ENCODE peak calls at places on chromosomes 12 and 14, in four cellular contexts. G is T follicular helper cell; R is naive thymus-derived CD8-positive, alpha-beta T cell; U is T-helper 9 cell. W is an unnamed sample.

GRCh38 chr12:47785036-47785886 is 12.2 kb downstream of the SLC48A1 start:
- DNase-seq in G (no peak), R (no peak), U (no peak), W (no peak)

GRCh38 chr12:72570601-72571000 is 298.4 kb downstream of the TRHDE start:
- DNase-seq in G (no peak), R (no peak), U (no peak), W (peak)

GRCh38 chr12:39227218-39227617 is 215.7 kb downstream of the KIF21A start:
- DNase-seq in G (no peak), R (no peak), U (no peak), W (no peak)

GRCh38 chr12:56377310-56377988 is 14.8 kb upstream of the APOF start:
- DNase-seq in G (no peak), R (no peak), U (no peak), W (peak)

GRCh38 chr14:35925319-35925718 is 99.2 kb downstream of the BRMS1L start:
- DNase-seq in G (no peak), R (no peak), U (no peak), W (no peak)

GRCh38 chr14:60509438-60510253 is 700 bp downstream of the SIX6 start:
- DNase-seq in G (no peak), R (no peak), U (no peak), W (no peak)

GRCh38 chr12:12788675-12789368 is 3.4 kb downstream of the APOLD1 start:
- DNase-seq in G (peak), R (peak), U (peak), W (peak)

GRCh38 chr12:65685514-65685913 is 138.8 kb upstream of the HMGA2 start:
- DNase-seq in G (no peak), R (no peak), U (no peak), W (peak)

GRCh38 chr14:105601360-105602242 is 75.2 kb downstream of the TMEM121 start:
- DNase-seq in G (no peak), R (no peak), U (no peak), W (peak)

GRCh38 chr14:58082011-58082410 is 70.0 kb downstream of the ARMH4 start:
- DNase-seq in G (no peak), R (no peak), U (no peak), W (no peak)

GRCh38 chr12:78248321-78248720 is 417.6 kb downstream of the NAV3 start:
- DNase-seq in G (no peak), R (no peak), U (no peak), W (no peak)

GRCh38 chr14:71139058-71139946 is 232.0 kb downstream of the PCNX1 start:
- DNase-seq in G (peak), R (peak), U (peak), W (peak)

GRCh38 chr14:34063042-34063441 is 112.2 kb upstream of the EGLN3 start:
- DNase-seq in G (no peak), R (no peak), U (no peak), W (no peak)

GRCh38 chr12:113755098-113755497 is 211.0 kb downstream of the RBM19 start:
- DNase-seq in G (no peak), R (no peak), U (no peak), W (no peak)

GRCh38 chr12:56585098-56585497 is 45.0 kb downstream of the BAZ2A start:
- DNase-seq in G (no peak), R (no peak), U (no peak), W (no peak)

GRCh38 chr14:58617619-58618018 is 20.1 kb upstream of the DACT1 start:
- DNase-seq in G (no peak), R (no peak), U (no peak), W (no peak)

GRCh38 chr12:48932878-48933277 is 7.6 kb upstream of the FKBP11 start:
- DNase-seq in G (no peak), R (no peak), U (no peak), W (no peak)

GRCh38 chr12:22169281-22169824 is 123.3 kb downstream of the CMAS start:
- DNase-seq in G (no peak), R (no peak), U (no peak), W (no peak)

GRCh38 chr12:11477110-11477509 is 81.7 kb upstream of the PRB2 start:
- DNase-seq in G (no peak), R (no peak), U (no peak), W (no peak)

GRCh38 chr12:103964805-103965204 is 867 bp upstream of the TDG start:
- DNase-seq in G (no peak), R (no peak), U (no peak), W (peak)

GRCh38 chr12:121060149-121061001 is 21.3 kb upstream of the OASL start:
- DNase-seq in G (peak), R (peak), U (peak), W (peak)

GRCh38 chr14:83096092-83096491 is 1562.4 kb upstream of the SEL1L start:
- DNase-seq in G (no peak), R (no peak), U (no peak), W (no peak)

GRCh38 chr12:110100315-110100970 is 23.7 kb upstream of the IFT81 start:
- DNase-seq in G (peak), R (peak), U (peak), W (peak)

GRCh38 chr12:14723763-14724162 is 27.4 kb upstream of the GUCY2C start:
- DNase-seq in G (peak), R (peak), U (peak), W (peak)

GRCh38 chr14:77653473-77653872 is 37.0 kb upstream of the SPTLC2 start:
- DNase-seq in G (no peak), R (no peak), U (no peak), W (no peak)

GRCh38 chr14:54758041-54758440 is 144.6 kb downstream of the GCH1 start:
- DNase-seq in G (no peak), R (no peak), U (no peak), W (no peak)

GRCh38 chr12:67364228-67364627 is 95.1 kb downstream of the CAND1 start:
- DNase-seq in G (no peak), R (no peak), U (no peak), W (no peak)

GRCh38 chr14:76644875-76645518 is 116.3 kb upstream of the VASH1 start:
- DNase-seq in G (no peak), R (no peak), U (no peak), W (peak)

GRCh38 chr14:56145965-56146364 is 27.8 kb downstream of the PELI2 start:
- DNase-seq in G (no peak), R (no peak), U (no peak), W (no peak)

GRCh38 chr12:332581-333205 is 56.4 kb downstream of the KDM5A start:
- DNase-seq in G (no peak), R (no peak), U (no peak), W (no peak)

GRCh38 chr14:68099348-68100045 is 279.9 kb downstream of the RAD51B start:
- DNase-seq in G (no peak), R (no peak), U (no peak), W (no peak)

GRCh38 chr12:54704187-54704586 is 56.0 kb upstream of the DCD start:
- DNase-seq in G (no peak), R (no peak), U (no peak), W (no peak)

GRCh38 chr12:32989705-32990104 is 93.1 kb upstream of the PKP2 start:
- DNase-seq in G (no peak), R (no peak), U (no peak), W (no peak)

GRCh38 chr14:78917462-78917861 is 747.3 kb downstream of the NRXN3 start:
- DNase-seq in G (no peak), R (no peak), U (no peak), W (no peak)